ENCODE peak calls at places on chromosomes 7 and 10, in eight cellular contexts. One of them, this sample, is unnamed.

GRCh38 chr7:99898836-99899235 is 20.5 kb downstream of the TRIM4 start:
- DNase-seq in adrenal gland: no peak
- DNase-seq in fibroblast of the aortic adventitia: no peak
- DNase-seq in RWPE1: no peak
- DNase-seq in colonic mucosa: no peak
- DNase-seq in endothelial cell: no peak
- DNase-seq in choroid plexus epithelial cell: no peak
- DNase-seq in Calu3: no peak
- DNase-seq in this sample: no peak

GRCh38 chr7:102318482-102318971 is 31.9 kb downstream of the SH2B2 start:
- DNase-seq in fibroblast of the aortic adventitia: peak
- DNase-seq in adrenal gland: peak
- DNase-seq in choroid plexus epithelial cell: peak
- DNase-seq in endothelial cell: no peak
- DNase-seq in Calu3: peak
- DNase-seq in RWPE1: peak
- DNase-seq in colonic mucosa: no peak
- DNase-seq in this sample: no peak

GRCh38 chr10:119439922-119440321 is 102.6 kb downstream of the RGS10 start:
- DNase-seq in choroid plexus epithelial cell: no peak
- DNase-seq in endothelial cell: no peak
- DNase-seq in colonic mucosa: no peak
- DNase-seq in adrenal gland: no peak
- DNase-seq in Calu3: no peak
- DNase-seq in RWPE1: no peak
- DNase-seq in fibroblast of the aortic adventitia: no peak
- DNase-seq in this sample: no peak

GRCh38 chr10:73398024-73398423 is 15.8 kb downstream of the ANXA7 start:
- DNase-seq in adrenal gland: no peak
- DNase-seq in Calu3: peak
- DNase-seq in choroid plexus epithelial cell: no peak
- DNase-seq in colonic mucosa: no peak
- DNase-seq in endothelial cell: no peak
- DNase-seq in RWPE1: peak
- DNase-seq in fibroblast of the aortic adventitia: no peak
- DNase-seq in this sample: no peak

GRCh38 chr7:153423190-153423549 is 629.0 kb upstream of the DPP6 start:
- DNase-seq in colonic mucosa: no peak
- DNase-seq in RWPE1: no peak
- DNase-seq in endothelial cell: no peak
- DNase-seq in adrenal gland: no peak
- DNase-seq in choroid plexus epithelial cell: no peak
- DNase-seq in fibroblast of the aortic adventitia: no peak
- DNase-seq in Calu3: no peak
- DNase-seq in this sample: no peak

GRCh38 chr10:124717358-124717757 is 26.8 kb downstream of the FAM53B start:
- DNase-seq in choroid plexus epithelial cell: no peak
- DNase-seq in RWPE1: no peak
- DNase-seq in fibroblast of the aortic adventitia: no peak
- DNase-seq in colonic mucosa: no peak
- DNase-seq in endothelial cell: no peak
- DNase-seq in Calu3: no peak
- DNase-seq in adrenal gland: no peak
- DNase-seq in this sample: no peak

GRCh38 chr7:73827568-73828106 is 3.2 kb upstream of the CLDN4 start:
- DNase-seq in colonic mucosa: peak
- DNase-seq in Calu3: peak
- DNase-seq in RWPE1: no peak
- DNase-seq in choroid plexus epithelial cell: no peak
- DNase-seq in endothelial cell: no peak
- DNase-seq in fibroblast of the aortic adventitia: no peak
- DNase-seq in adrenal gland: peak
- DNase-seq in this sample: no peak

GRCh38 chr7:76236226-76236625 is 34.5 kb downstream of the SRRM3 start:
- DNase-seq in Calu3: no peak
- DNase-seq in adrenal gland: no peak
- DNase-seq in endothelial cell: no peak
- DNase-seq in RWPE1: no peak
- DNase-seq in fibroblast of the aortic adventitia: no peak
- DNase-seq in choroid plexus epithelial cell: no peak
- DNase-seq in colonic mucosa: no peak
- DNase-seq in this sample: no peak

GRCh38 chr10:48480397-48481374 is 124.2 kb downstream of the ARHGAP22 start:
- DNase-seq in RWPE1: no peak
- DNase-seq in colonic mucosa: no peak
- DNase-seq in choroid plexus epithelial cell: no peak
- DNase-seq in endothelial cell: no peak
- DNase-seq in fibroblast of the aortic adventitia: no peak
- DNase-seq in Calu3: no peak
- DNase-seq in adrenal gland: no peak
- DNase-seq in this sample: no peak

GRCh38 chr7:55173671-55174070 is 154.9 kb downstream of the EGFR start:
- DNase-seq in colonic mucosa: no peak
- DNase-seq in choroid plexus epithelial cell: no peak
- DNase-seq in RWPE1: no peak
- DNase-seq in endothelial cell: no peak
- DNase-seq in fibroblast of the aortic adventitia: no peak
- DNase-seq in Calu3: peak
- DNase-seq in adrenal gland: no peak
- DNase-seq in this sample: no peak
- TF ChIP-seq CTCF in colonic mucosa: no peak
- TF ChIP-seq CTCF in choroid plexus epithelial cell: peak
- TF ChIP-seq CTCF in RWPE1: no peak
- TF ChIP-seq CTCF in endothelial cell: no peak
- TF ChIP-seq CTCF in fibroblast of the aortic adventitia: no peak
- TF ChIP-seq CTCF in Calu3: no peak
- TF ChIP-seq CTCF in adrenal gland: no peak
- TF ChIP-seq CTCF in this sample: no peak

GRCh38 chr7:96359876-96360275 is 38.0 kb upstream of the SLC25A13 start:
- DNase-seq in colonic mucosa: no peak
- DNase-seq in fibroblast of the aortic adventitia: no peak
- DNase-seq in choroid plexus epithelial cell: no peak
- DNase-seq in RWPE1: no peak
- DNase-seq in endothelial cell: no peak
- DNase-seq in adrenal gland: no peak
- DNase-seq in Calu3: no peak
- DNase-seq in this sample: no peak

GRCh38 chr7:96361116-96361857 is 39.4 kb upstream of the SLC25A13 start:
- DNase-seq in fibroblast of the aortic adventitia: no peak
- DNase-seq in RWPE1: no peak
- DNase-seq in Calu3: no peak
- DNase-seq in endothelial cell: no peak
- DNase-seq in colonic mucosa: no peak
- DNase-seq in adrenal gland: no peak
- DNase-seq in choroid plexus epithelial cell: no peak
- DNase-seq in this sample: no peak

GRCh38 chr7:96354881-96355280 is 33.0 kb upstream of the SLC25A13 start:
- DNase-seq in adrenal gland: no peak
- DNase-seq in fibroblast of the aortic adventitia: no peak
- DNase-seq in endothelial cell: no peak
- DNase-seq in colonic mucosa: no peak
- DNase-seq in RWPE1: no peak
- DNase-seq in choroid plexus epithelial cell: no peak
- DNase-seq in Calu3: no peak
- DNase-seq in this sample: no peak

DNA sequence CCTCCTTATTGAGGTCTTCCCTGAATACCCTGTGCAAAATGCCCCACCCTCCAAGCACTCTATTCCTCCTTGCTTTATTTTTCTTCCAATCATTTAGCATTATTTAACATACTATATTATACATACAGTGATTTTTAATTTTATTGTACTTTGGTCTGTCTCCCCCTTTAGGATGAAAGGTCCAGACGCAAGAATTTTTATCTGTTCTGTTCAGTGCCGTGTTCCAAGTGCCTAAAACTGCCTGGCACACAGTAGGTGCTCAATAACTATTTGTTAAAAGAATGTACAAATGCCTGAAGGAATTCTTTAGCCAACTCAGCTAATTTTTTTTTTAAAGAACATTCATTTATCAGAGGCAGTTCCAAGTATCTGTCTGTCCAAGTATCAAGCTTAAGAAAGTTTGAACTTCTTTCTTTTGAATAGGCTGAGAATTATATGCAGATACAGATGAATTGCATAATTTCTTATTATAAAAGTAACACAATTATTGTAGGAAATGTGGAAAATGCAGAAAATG is 34.1 kb upstream of the SLC25A13 start:
- DNase-seq in choroid plexus epithelial cell: no peak
- DNase-seq in endothelial cell: no peak
- DNase-seq in fibroblast of the aortic adventitia: no peak
- DNase-seq in colonic mucosa: no peak
- DNase-seq in adrenal gland: no peak
- DNase-seq in RWPE1: no peak
- DNase-seq in Calu3: no peak
- DNase-seq in this sample: no peak
- TF ChIP-seq CTCF in choroid plexus epithelial cell: peak
- TF ChIP-seq CTCF in endothelial cell: no peak
- TF ChIP-seq CTCF in fibroblast of the aortic adventitia: no peak
- TF ChIP-seq CTCF in colonic mucosa: no peak
- TF ChIP-seq CTCF in adrenal gland: no peak
- TF ChIP-seq CTCF in RWPE1: no peak
- TF ChIP-seq CTCF in Calu3: no peak
- TF ChIP-seq CTCF in this sample: no peak

DNA sequence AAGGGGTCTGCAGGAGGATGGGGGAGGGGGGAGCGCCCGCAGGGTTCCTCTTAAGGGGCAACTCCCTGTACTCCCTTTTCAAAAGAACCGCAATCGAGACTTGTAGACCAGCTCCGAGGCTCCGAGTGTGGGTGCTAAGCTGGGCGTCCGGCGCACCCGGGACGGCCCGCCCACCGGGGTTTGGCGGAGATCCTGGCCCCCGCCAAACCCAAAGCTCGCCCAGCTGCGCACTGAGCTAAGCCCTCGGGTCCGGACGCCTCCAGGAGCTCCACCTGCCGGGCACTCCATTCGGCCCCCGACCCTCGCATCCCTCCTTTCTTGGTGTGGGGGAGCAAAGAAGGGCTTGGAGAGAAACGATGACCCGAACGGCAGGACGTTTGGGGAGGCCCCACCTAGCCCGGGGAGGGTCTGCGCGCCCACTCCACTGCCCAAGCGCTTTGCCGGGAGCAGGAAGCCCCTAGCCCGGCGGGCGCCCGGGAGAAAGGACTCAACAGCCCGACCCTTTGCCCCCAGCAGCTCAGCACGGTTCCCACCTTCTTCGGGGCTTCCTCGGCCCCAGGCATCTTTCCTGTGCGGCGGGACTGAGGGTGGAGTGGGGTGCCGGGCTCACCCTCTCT is 649 bp downstream of the AFAP1L2 start:
- DNase-seq in colonic mucosa: peak
- DNase-seq in RWPE1: peak
- DNase-seq in fibroblast of the aortic adventitia: no peak
- DNase-seq in choroid plexus epithelial cell: no peak
- DNase-seq in adrenal gland: no peak
- DNase-seq in Calu3: no peak
- DNase-seq in endothelial cell: peak
- DNase-seq in this sample: peak
- TF ChIP-seq CTCF in colonic mucosa: no peak
- TF ChIP-seq CTCF in RWPE1: peak
- TF ChIP-seq CTCF in fibroblast of the aortic adventitia: no peak
- TF ChIP-seq CTCF in choroid plexus epithelial cell: peak
- TF ChIP-seq CTCF in adrenal gland: no peak
- TF ChIP-seq CTCF in Calu3: no peak
- TF ChIP-seq CTCF in endothelial cell: no peak
- TF ChIP-seq CTCF in this sample: no peak

GRCh38 chr7:145152589-145152988 is 316.7 kb upstream of the TPK1 start:
- DNase-seq in colonic mucosa: no peak
- DNase-seq in endothelial cell: no peak
- DNase-seq in Calu3: no peak
- DNase-seq in RWPE1: no peak
- DNase-seq in choroid plexus epithelial cell: no peak
- DNase-seq in fibroblast of the aortic adventitia: no peak
- DNase-seq in adrenal gland: no peak
- DNase-seq in this sample: no peak
- TF ChIP-seq CTCF in colonic mucosa: no peak
- TF ChIP-seq CTCF in endothelial cell: no peak
- TF ChIP-seq CTCF in Calu3: no peak
- TF ChIP-seq CTCF in RWPE1: no peak
- TF ChIP-seq CTCF in choroid plexus epithelial cell: no peak
- TF ChIP-seq CTCF in fibroblast of the aortic adventitia: no peak
- TF ChIP-seq CTCF in adrenal gland: no peak
- TF ChIP-seq CTCF in this sample: no peak

GRCh38 chr10:4346257-4346656 is 479.8 kb upstream of the AKR1E2 start:
- DNase-seq in Calu3: no peak
- DNase-seq in endothelial cell: no peak
- DNase-seq in choroid plexus epithelial cell: no peak
- DNase-seq in fibroblast of the aortic adventitia: peak
- DNase-seq in colonic mucosa: no peak
- DNase-seq in adrenal gland: no peak
- DNase-seq in RWPE1: no peak
- DNase-seq in this sample: no peak

GRCh38 chr10:4345842-4346241 is 480.2 kb upstream of the AKR1E2 start:
- DNase-seq in choroid plexus epithelial cell: no peak
- DNase-seq in fibroblast of the aortic adventitia: peak
- DNase-seq in endothelial cell: no peak
- DNase-seq in Calu3: no peak
- DNase-seq in RWPE1: no peak
- DNase-seq in adrenal gland: no peak
- DNase-seq in colonic mucosa: no peak
- DNase-seq in this sample: no peak

GRCh38 chr10:4343091-4343490 is 482.9 kb upstream of the AKR1E2 start:
- DNase-seq in endothelial cell: no peak
- DNase-seq in Calu3: no peak
- DNase-seq in RWPE1: no peak
- DNase-seq in choroid plexus epithelial cell: no peak
- DNase-seq in fibroblast of the aortic adventitia: no peak
- DNase-seq in colonic mucosa: no peak
- DNase-seq in adrenal gland: no peak
- DNase-seq in this sample: no peak

GRCh38 chr10:4343798-4344370 is 482.1 kb upstream of the AKR1E2 start:
- DNase-seq in fibroblast of the aortic adventitia: no peak
- DNase-seq in Calu3: no peak
- DNase-seq in adrenal gland: no peak
- DNase-seq in colonic mucosa: no peak
- DNase-seq in RWPE1: no peak
- DNase-seq in choroid plexus epithelial cell: peak
- DNase-seq in endothelial cell: no peak
- DNase-seq in this sample: no peak

GRCh38 chr10:4344544-4344994 is 481.4 kb upstream of the AKR1E2 start:
- DNase-seq in fibroblast of the aortic adventitia: peak
- DNase-seq in choroid plexus epithelial cell: peak
- DNase-seq in RWPE1: peak
- DNase-seq in endothelial cell: no peak
- DNase-seq in adrenal gland: peak
- DNase-seq in colonic mucosa: no peak
- DNase-seq in Calu3: peak
- DNase-seq in this sample: no peak
- TF ChIP-seq CTCF in fibroblast of the aortic adventitia: peak
- TF ChIP-seq CTCF in choroid plexus epithelial cell: peak
- TF ChIP-seq CTCF in RWPE1: peak
- TF ChIP-seq CTCF in endothelial cell: no peak
- TF ChIP-seq CTCF in adrenal gland: no peak
- TF ChIP-seq CTCF in colonic mucosa: no peak
- TF ChIP-seq CTCF in Calu3: no peak
- TF ChIP-seq CTCF in this sample: no peak

This sample was measured in nephron progenitor cell.